ENCODE peak calls at places on chromosomes 12 and 14, in ten cellular contexts. One of them, this sample, is unnamed.

GRCh38 chr12:101823891-101824290 is 6.9 kb downstream of the GNPTAB start:
- DNase-seq in NCI-H1930: no peak
- DNase-seq in GM19239: peak; percentile 57
- DNase-seq in left cardiac atrium: peak; percentile 48
- DNase-seq in AG08396: peak; percentile 34
- DNase-seq in ACHN: peak; percentile 80
- DNase-seq in HCEC 1CT: peak; percentile 40
- DNase-seq in neural crest cell: peak; percentile 20
- DNase-seq in AG10803: peak; percentile 17
- DNase-seq in hippocampal formation: peak; percentile 64
- DNase-seq in this sample: peak; percentile 63

GRCh38 chr12:76449572-76449971 is 101.4 kb upstream of the BBS10 start:
- DNase-seq in NCI-H1930: no peak
- DNase-seq in AG08396: no peak
- DNase-seq in AG10803: peak; percentile 70
- DNase-seq in left cardiac atrium: no peak
- DNase-seq in HCEC 1CT: peak; percentile 83
- DNase-seq in GM19239: no peak
- DNase-seq in ACHN: peak; percentile 52
- DNase-seq in hippocampal formation: no peak
- DNase-seq in neural crest cell: no peak
- DNase-seq in this sample: no peak

GRCh38 chr14:95527392-95528002 is 7.4 kb upstream of the GLRX5 start:
- DNase-seq in hippocampal formation: peak; percentile 72
- DNase-seq in AG08396: peak; percentile 73
- DNase-seq in left cardiac atrium: peak; percentile 71
- DNase-seq in ACHN: peak; percentile 59
- DNase-seq in NCI-H1930: peak; percentile 14
- DNase-seq in neural crest cell: no peak
- DNase-seq in GM19239: no peak
- DNase-seq in HCEC 1CT: peak; percentile 90
- DNase-seq in AG10803: peak; percentile 87
- DNase-seq in this sample: peak; percentile 49

GRCh38 chr12:31368666-31369361 is 42.9 kb upstream of the SINHCAF start:
- DNase-seq in hippocampal formation: no peak
- DNase-seq in neural crest cell: no peak
- DNase-seq in HCEC 1CT: no peak
- DNase-seq in NCI-H1930: no peak
- DNase-seq in left cardiac atrium: peak; percentile 23
- DNase-seq in ACHN: no peak
- DNase-seq in AG10803: no peak
- DNase-seq in AG08396: no peak
- DNase-seq in GM19239: no peak
- DNase-seq in this sample: no peak

GRCh38 chr12:51246254-51246853 is 7.7 kb downstream of the DAZAP2 start:
- DNase-seq in hippocampal formation: no peak
- DNase-seq in GM19239: no peak
- DNase-seq in HCEC 1CT: peak; percentile 16
- DNase-seq in ACHN: peak; percentile 28
- DNase-seq in NCI-H1930: no peak
- DNase-seq in neural crest cell: no peak
- DNase-seq in AG10803: peak; percentile 60
- DNase-seq in AG08396: peak; percentile 31
- DNase-seq in left cardiac atrium: no peak
- DNase-seq in this sample: no peak

GRCh38 chr12:70849265-70849960 is 71.1 kb downstream of the PTPRR start:
- DNase-seq in AG08396: no peak
- DNase-seq in ACHN: peak; percentile 50
- DNase-seq in HCEC 1CT: peak; percentile 32
- DNase-seq in NCI-H1930: no peak
- DNase-seq in GM19239: no peak
- DNase-seq in left cardiac atrium: no peak
- DNase-seq in hippocampal formation: peak; percentile 56
- DNase-seq in neural crest cell: no peak
- DNase-seq in AG10803: peak; percentile 40
- DNase-seq in this sample: no peak

GRCh38 chr14:64861916-64862315 is 17.8 kb downstream of the SPTB start:
- DNase-seq in left cardiac atrium: no peak
- DNase-seq in ACHN: no peak
- DNase-seq in HCEC 1CT: no peak
- DNase-seq in AG10803: no peak
- DNase-seq in NCI-H1930: no peak
- DNase-seq in neural crest cell: no peak
- DNase-seq in hippocampal formation: no peak
- DNase-seq in GM19239: no peak
- DNase-seq in AG08396: no peak
- DNase-seq in this sample: no peak

GRCh38 chr14:66601932-66602578 is 94.1 kb downstream of the GPHN start:
- DNase-seq in AG08396: no peak
- DNase-seq in hippocampal formation: no peak
- DNase-seq in left cardiac atrium: no peak
- DNase-seq in ACHN: no peak
- DNase-seq in NCI-H1930: no peak
- DNase-seq in neural crest cell: no peak
- DNase-seq in HCEC 1CT: no peak
- DNase-seq in GM19239: no peak
- DNase-seq in AG10803: no peak
- DNase-seq in this sample: no peak

GRCh38 chr14:101561145-101561896 is at the start of gene DIO3:
- DNase-seq in HCEC 1CT: no peak
- DNase-seq in left cardiac atrium: no peak
- DNase-seq in ACHN: no peak
- DNase-seq in AG08396: no peak
- DNase-seq in NCI-H1930: no peak
- DNase-seq in AG10803: no peak
- DNase-seq in GM19239: no peak
- DNase-seq in neural crest cell: peak; percentile 67
- DNase-seq in hippocampal formation: no peak
- DNase-seq in this sample: no peak

GRCh38 chr12:108457006-108457733 is 57.9 kb upstream of the FICD start:
- DNase-seq in AG10803: peak; percentile 66
- DNase-seq in NCI-H1930: peak; percentile 29
- DNase-seq in neural crest cell: peak; percentile 5
- DNase-seq in hippocampal formation: peak; percentile 62
- DNase-seq in AG08396: peak; percentile 62
- DNase-seq in left cardiac atrium: no peak
- DNase-seq in GM19239: peak; percentile 57
- DNase-seq in HCEC 1CT: peak; percentile 60
- DNase-seq in ACHN: peak; percentile 77
- DNase-seq in this sample: peak; percentile 72

GRCh38 chr12:24754690-24755638 is 193.9 kb downstream of the BCAT1 start:
- DNase-seq in AG08396: peak; percentile 48
- DNase-seq in AG10803: peak; percentile 77
- DNase-seq in GM19239: no peak
- DNase-seq in NCI-H1930: no peak
- DNase-seq in left cardiac atrium: no peak
- DNase-seq in ACHN: peak; percentile 82
- DNase-seq in hippocampal formation: no peak
- DNase-seq in neural crest cell: no peak
- DNase-seq in HCEC 1CT: peak; percentile 94
- DNase-seq in this sample: no peak

GRCh38 chr12:52121848-52122838 is 42.6 kb downstream of the SMIM41 start:
- DNase-seq in NCI-H1930: peak; percentile 48
- DNase-seq in AG10803: peak; percentile 40
- DNase-seq in AG08396: peak; percentile 80
- DNase-seq in hippocampal formation: no peak
- DNase-seq in ACHN: peak; percentile 71
- DNase-seq in HCEC 1CT: peak; percentile 67
- DNase-seq in neural crest cell: peak; percentile 71
- DNase-seq in GM19239: peak; percentile 57
- DNase-seq in left cardiac atrium: peak; percentile 72
- DNase-seq in this sample: peak; percentile 75

GRCh38 chr14:99348816-99349609 is 77.0 kb upstream of the BCL11B start:
- DNase-seq in HCEC 1CT: no peak
- DNase-seq in AG10803: peak; percentile 18
- DNase-seq in neural crest cell: no peak
- DNase-seq in NCI-H1930: no peak
- DNase-seq in ACHN: no peak
- DNase-seq in left cardiac atrium: no peak
- DNase-seq in GM19239: no peak
- DNase-seq in AG08396: no peak
- DNase-seq in hippocampal formation: no peak
- DNase-seq in this sample: no peak

GRCh38 chr12:12214201-12214600 is 52.6 kb downstream of the LRP6 start:
- DNase-seq in HCEC 1CT: no peak
- DNase-seq in AG08396: no peak
- DNase-seq in neural crest cell: no peak
- DNase-seq in ACHN: no peak
- DNase-seq in NCI-H1930: no peak
- DNase-seq in AG10803: no peak
- DNase-seq in GM19239: no peak
- DNase-seq in hippocampal formation: no peak
- DNase-seq in left cardiac atrium: no peak
- DNase-seq in this sample: no peak

GRCh38 chr12:57240069-57240921 is 10.7 kb downstream of the STAC3 start:
- DNase-seq in AG08396: peak; percentile 75
- DNase-seq in left cardiac atrium: peak; percentile 63
- DNase-seq in GM19239: no peak
- DNase-seq in HCEC 1CT: peak; percentile 57
- DNase-seq in AG10803: peak; percentile 69
- DNase-seq in ACHN: peak; percentile 65
- DNase-seq in hippocampal formation: peak; percentile 52
- DNase-seq in NCI-H1930: peak; percentile 72
- DNase-seq in neural crest cell: no peak
- DNase-seq in this sample: peak; percentile 57

GRCh38 chr12:118345355-118345754 is 27.4 kb downstream of the TAOK3 start:
- DNase-seq in ACHN: no peak
- DNase-seq in hippocampal formation: no peak
- DNase-seq in NCI-H1930: no peak
- DNase-seq in HCEC 1CT: no peak
- DNase-seq in AG10803: no peak
- DNase-seq in neural crest cell: no peak
- DNase-seq in AG08396: no peak
- DNase-seq in GM19239: no peak
- DNase-seq in left cardiac atrium: no peak
- DNase-seq in this sample: no peak

GRCh38 chr12:54667945-54668344 is 19.8 kb upstream of the DCD start:
- DNase-seq in HCEC 1CT: no peak
- DNase-seq in NCI-H1930: no peak
- DNase-seq in left cardiac atrium: no peak
- DNase-seq in AG10803: no peak
- DNase-seq in AG08396: no peak
- DNase-seq in neural crest cell: no peak
- DNase-seq in hippocampal formation: no peak
- DNase-seq in ACHN: no peak
- DNase-seq in GM19239: no peak
- DNase-seq in this sample: no peak

GRCh38 chr12:44143170-44143569 is 307.3 kb downstream of the TMEM117 start:
- DNase-seq in NCI-H1930: no peak
- DNase-seq in ACHN: no peak
- DNase-seq in AG08396: no peak
- DNase-seq in hippocampal formation: no peak
- DNase-seq in HCEC 1CT: no peak
- DNase-seq in GM19239: no peak
- DNase-seq in neural crest cell: no peak
- DNase-seq in AG10803: no peak
- DNase-seq in left cardiac atrium: no peak
- DNase-seq in this sample: no peak

GRCh38 chr12:40331886-40332285 is 107.1 kb downstream of the LRRK2 start:
- DNase-seq in GM19239: no peak
- DNase-seq in NCI-H1930: no peak
- DNase-seq in left cardiac atrium: no peak
- DNase-seq in AG08396: no peak
- DNase-seq in HCEC 1CT: no peak
- DNase-seq in neural crest cell: no peak
- DNase-seq in hippocampal formation: no peak
- DNase-seq in ACHN: no peak
- DNase-seq in AG10803: no peak
- DNase-seq in this sample: no peak

GRCh38 chr14:22613736-22614239 is 15.7 kb downstream of the ABHD4 start:
- DNase-seq in left cardiac atrium: no peak
- DNase-seq in hippocampal formation: no peak
- DNase-seq in neural crest cell: no peak
- DNase-seq in AG08396: no peak
- DNase-seq in GM19239: no peak
- DNase-seq in HCEC 1CT: no peak
- DNase-seq in AG10803: no peak
- DNase-seq in ACHN: no peak
- DNase-seq in NCI-H1930: no peak
- DNase-seq in this sample: no peak

GRCh38 chr12:57491393-57492280 is 3.8 kb downstream of the MARS1 start:
- DNase-seq in AG08396: no peak
- DNase-seq in left cardiac atrium: no peak
- DNase-seq in AG10803: no peak
- DNase-seq in neural crest cell: no peak
- DNase-seq in hippocampal formation: no peak
- DNase-seq in NCI-H1930: no peak
- DNase-seq in HCEC 1CT: no peak
- DNase-seq in ACHN: peak; percentile 41
- DNase-seq in GM19239: no peak
- DNase-seq in this sample: no peak

GRCh38 chr14:80223696-80224465 is 12.6 kb upstream of the DIO2 start:
- DNase-seq in AG08396: no peak
- DNase-seq in GM19239: no peak
- DNase-seq in hippocampal formation: no peak
- DNase-seq in ACHN: no peak
- DNase-seq in HCEC 1CT: no peak
- DNase-seq in AG10803: peak; percentile 12
- DNase-seq in NCI-H1930: no peak
- DNase-seq in left cardiac atrium: no peak
- DNase-seq in neural crest cell: no peak
- DNase-seq in this sample: no peak

GRCh38 chr12:28908646-28909045 is 240.4 kb upstream of the FAR2 start:
- DNase-seq in NCI-H1930: no peak
- DNase-seq in ACHN: no peak
- DNase-seq in left cardiac atrium: no peak
- DNase-seq in GM19239: no peak
- DNase-seq in AG10803: no peak
- DNase-seq in AG08396: no peak
- DNase-seq in neural crest cell: no peak
- DNase-seq in hippocampal formation: no peak
- DNase-seq in HCEC 1CT: peak; percentile 10
- DNase-seq in this sample: no peak

GRCh38 chr12:128817115-128818015 is 6.4 kb downstream of the SLC15A4 start:
- DNase-seq in NCI-H1930: no peak
- DNase-seq in AG10803: peak; percentile 79
- DNase-seq in hippocampal formation: peak; percentile 52
- DNase-seq in neural crest cell: no peak
- DNase-seq in AG08396: peak; percentile 73
- DNase-seq in HCEC 1CT: no peak
- DNase-seq in GM19239: no peak
- DNase-seq in left cardiac atrium: peak; percentile 60
- DNase-seq in ACHN: peak; percentile 80
- DNase-seq in this sample: peak; percentile 57

GRCh38 chr12:65430571-65431306 is 152.3 kb downstream of the MSRB3 start:
- DNase-seq in NCI-H1930: no peak
- DNase-seq in AG08396: peak; percentile 31
- DNase-seq in neural crest cell: no peak
- DNase-seq in ACHN: peak; percentile 97
- DNase-seq in HCEC 1CT: peak; percentile 82
- DNase-seq in left cardiac atrium: no peak
- DNase-seq in AG10803: peak; percentile 69
- DNase-seq in GM19239: no peak
- DNase-seq in hippocampal formation: no peak
- DNase-seq in this sample: no peak

GRCh38 chr14:32998433-32998832 is 59.8 kb downstream of the NPAS3 start:
- DNase-seq in NCI-H1930: no peak
- DNase-seq in GM19239: no peak
- DNase-seq in HCEC 1CT: peak; percentile 7
- DNase-seq in ACHN: peak; percentile 29
- DNase-seq in left cardiac atrium: no peak
- DNase-seq in AG10803: peak; percentile 21
- DNase-seq in neural crest cell: no peak
- DNase-seq in hippocampal formation: no peak
- DNase-seq in AG08396: peak; percentile 16
- DNase-seq in this sample: no peak

GRCh38 chr12:69000069-69000468 is 67.1 kb upstream of the CPM start:
- DNase-seq in left cardiac atrium: no peak
- DNase-seq in hippocampal formation: no peak
- DNase-seq in HCEC 1CT: no peak
- DNase-seq in neural crest cell: no peak
- DNase-seq in NCI-H1930: no peak
- DNase-seq in GM19239: no peak
- DNase-seq in AG08396: no peak
- DNase-seq in ACHN: no peak
- DNase-seq in AG10803: no peak
- DNase-seq in this sample: no peak

GRCh38 chr12:25236190-25236589 is 14.5 kb downstream of the KRAS start:
- DNase-seq in NCI-H1930: no peak
- DNase-seq in ACHN: no peak
- DNase-seq in GM19239: no peak
- DNase-seq in neural crest cell: no peak
- DNase-seq in AG10803: peak; percentile 8
- DNase-seq in hippocampal formation: no peak
- DNase-seq in AG08396: peak; percentile 14
- DNase-seq in HCEC 1CT: peak; percentile 38
- DNase-seq in left cardiac atrium: peak; percentile 34
- DNase-seq in this sample: no peak

This sample was measured in GM20000.